ENCODE peak calls at places on chromosomes 1 and 21, in ten cellular contexts. One of them, this sample, is unnamed.

GRCh38 chr1:59156526-59157196 is 140.2 kb upstream of the FGGY start:
- DNase-seq in RPMI7951: peak
- DNase-seq in mucosa of descending colon: no peak
- DNase-seq in stimulated activated CD8-positive, alpha-beta memory T cell treated with anti-CD3 and anti-CD28 coated beads, Interleukin-15, amount 100 ng/mL, for 24 hours: no peak
- DNase-seq in stimulated activated naive CD4-positive, alpha-beta T cell: no peak
- DNase-seq in IMR-90: no peak
- DNase-seq in lower leg skin: no peak
- DNase-seq in NCI-H345: peak
- DNase-seq in Right ventricle myocardium superior: no peak
- DNase-seq in hypothalamus: no peak
- DNase-seq in this sample: peak

GRCh38 chr1:21337931-21338567 is 47.8 kb upstream of the ECE1 start:
- DNase-seq in Right ventricle myocardium superior: peak
- DNase-seq in RPMI7951: peak
- DNase-seq in lower leg skin: peak
- DNase-seq in stimulated activated naive CD4-positive, alpha-beta T cell: no peak
- DNase-seq in NCI-H345: peak
- DNase-seq in mucosa of descending colon: peak
- DNase-seq in stimulated activated CD8-positive, alpha-beta memory T cell treated with anti-CD3 and anti-CD28 coated beads, Interleukin-15, amount 100 ng/mL, for 24 hours: no peak
- DNase-seq in hypothalamus: no peak
- DNase-seq in IMR-90: peak
- DNase-seq in this sample: peak

GRCh38 chr1:174324939-174325338 is 122.8 kb upstream of the GPR52 start:
- DNase-seq in IMR-90: no peak
- DNase-seq in hypothalamus: no peak
- DNase-seq in lower leg skin: no peak
- DNase-seq in mucosa of descending colon: no peak
- DNase-seq in Right ventricle myocardium superior: no peak
- DNase-seq in NCI-H345: no peak
- DNase-seq in stimulated activated naive CD4-positive, alpha-beta T cell: no peak
- DNase-seq in RPMI7951: no peak
- DNase-seq in stimulated activated CD8-positive, alpha-beta memory T cell treated with anti-CD3 and anti-CD28 coated beads, Interleukin-15, amount 100 ng/mL, for 24 hours: no peak
- DNase-seq in this sample: no peak

GRCh38 chr1:2561898-2562895 is 6.0 kb downstream of the TNFRSF14 start:
- DNase-seq in NCI-H345: no peak
- DNase-seq in RPMI7951: no peak
- DNase-seq in IMR-90: no peak
- DNase-seq in lower leg skin: no peak
- DNase-seq in mucosa of descending colon: no peak
- DNase-seq in Right ventricle myocardium superior: peak
- DNase-seq in hypothalamus: no peak
- DNase-seq in stimulated activated CD8-positive, alpha-beta memory T cell treated with anti-CD3 and anti-CD28 coated beads, Interleukin-15, amount 100 ng/mL, for 24 hours: no peak
- DNase-seq in stimulated activated naive CD4-positive, alpha-beta T cell: no peak
- DNase-seq in this sample: no peak

GRCh38 chr1:91397605-91398004 is 7.0 kb downstream of the HFM1 start:
- DNase-seq in NCI-H345: no peak
- DNase-seq in stimulated activated CD8-positive, alpha-beta memory T cell treated with anti-CD3 and anti-CD28 coated beads, Interleukin-15, amount 100 ng/mL, for 24 hours: no peak
- DNase-seq in stimulated activated naive CD4-positive, alpha-beta T cell: no peak
- DNase-seq in IMR-90: no peak
- DNase-seq in mucosa of descending colon: no peak
- DNase-seq in lower leg skin: no peak
- DNase-seq in hypothalamus: no peak
- DNase-seq in RPMI7951: no peak
- DNase-seq in Right ventricle myocardium superior: no peak
- DNase-seq in this sample: no peak

GRCh38 chr1:6675936-6676335 is 25.7 kb downstream of the DNAJC11 start:
- DNase-seq in stimulated activated CD8-positive, alpha-beta memory T cell treated with anti-CD3 and anti-CD28 coated beads, Interleukin-15, amount 100 ng/mL, for 24 hours: no peak
- DNase-seq in hypothalamus: no peak
- DNase-seq in IMR-90: no peak
- DNase-seq in NCI-H345: no peak
- DNase-seq in Right ventricle myocardium superior: no peak
- DNase-seq in stimulated activated naive CD4-positive, alpha-beta T cell: no peak
- DNase-seq in RPMI7951: no peak
- DNase-seq in mucosa of descending colon: no peak
- DNase-seq in lower leg skin: no peak
- DNase-seq in this sample: no peak

GRCh38 chr21:21439761-21440160 is 441.6 kb downstream of the NCAM2 start:
- DNase-seq in stimulated activated CD8-positive, alpha-beta memory T cell treated with anti-CD3 and anti-CD28 coated beads, Interleukin-15, amount 100 ng/mL, for 24 hours: no peak
- DNase-seq in IMR-90: peak
- DNase-seq in RPMI7951: no peak
- DNase-seq in lower leg skin: no peak
- DNase-seq in mucosa of descending colon: no peak
- DNase-seq in Right ventricle myocardium superior: no peak
- DNase-seq in stimulated activated naive CD4-positive, alpha-beta T cell: no peak
- DNase-seq in NCI-H345: no peak
- DNase-seq in hypothalamus: no peak
- DNase-seq in this sample: no peak

GRCh38 chr1:147756336-147756735 is 4.1 kb downstream of the GJA5 start:
- DNase-seq in lower leg skin: no peak
- DNase-seq in IMR-90: no peak
- DNase-seq in mucosa of descending colon: no peak
- DNase-seq in stimulated activated CD8-positive, alpha-beta memory T cell treated with anti-CD3 and anti-CD28 coated beads, Interleukin-15, amount 100 ng/mL, for 24 hours: no peak
- DNase-seq in hypothalamus: no peak
- DNase-seq in Right ventricle myocardium superior: no peak
- DNase-seq in stimulated activated naive CD4-positive, alpha-beta T cell: no peak
- DNase-seq in RPMI7951: no peak
- DNase-seq in NCI-H345: no peak
- DNase-seq in this sample: no peak

GRCh38 chr1:94321662-94322061 is 84.3 kb upstream of the ARHGAP29 start:
- DNase-seq in IMR-90: no peak
- DNase-seq in stimulated activated CD8-positive, alpha-beta memory T cell treated with anti-CD3 and anti-CD28 coated beads, Interleukin-15, amount 100 ng/mL, for 24 hours: no peak
- DNase-seq in lower leg skin: no peak
- DNase-seq in NCI-H345: no peak
- DNase-seq in stimulated activated naive CD4-positive, alpha-beta T cell: no peak
- DNase-seq in Right ventricle myocardium superior: no peak
- DNase-seq in RPMI7951: peak
- DNase-seq in hypothalamus: no peak
- DNase-seq in mucosa of descending colon: no peak
- DNase-seq in this sample: no peak

GRCh38 chr21:40967771-40968170 is 120.8 kb upstream of the DSCAM start:
- DNase-seq in lower leg skin: no peak
- DNase-seq in RPMI7951: no peak
- DNase-seq in mucosa of descending colon: no peak
- DNase-seq in stimulated activated CD8-positive, alpha-beta memory T cell treated with anti-CD3 and anti-CD28 coated beads, Interleukin-15, amount 100 ng/mL, for 24 hours: no peak
- DNase-seq in Right ventricle myocardium superior: no peak
- DNase-seq in hypothalamus: no peak
- DNase-seq in NCI-H345: no peak
- DNase-seq in IMR-90: no peak
- DNase-seq in stimulated activated naive CD4-positive, alpha-beta T cell: no peak
- DNase-seq in this sample: no peak

GRCh38 chr1:61612600-61612999 is 112.3 kb downstream of the TM2D1 start:
- DNase-seq in mucosa of descending colon: no peak
- DNase-seq in hypothalamus: no peak
- DNase-seq in IMR-90: no peak
- DNase-seq in RPMI7951: no peak
- DNase-seq in lower leg skin: no peak
- DNase-seq in NCI-H345: no peak
- DNase-seq in stimulated activated naive CD4-positive, alpha-beta T cell: no peak
- DNase-seq in Right ventricle myocardium superior: no peak
- DNase-seq in stimulated activated CD8-positive, alpha-beta memory T cell treated with anti-CD3 and anti-CD28 coated beads, Interleukin-15, amount 100 ng/mL, for 24 hours: no peak
- DNase-seq in this sample: no peak

GRCh38 chr1:64470670-64471217 is 815 bp downstream of the CACHD1 start:
- DNase-seq in stimulated activated naive CD4-positive, alpha-beta T cell: no peak
- DNase-seq in Right ventricle myocardium superior: peak
- DNase-seq in lower leg skin: peak
- DNase-seq in NCI-H345: peak
- DNase-seq in stimulated activated CD8-positive, alpha-beta memory T cell treated with anti-CD3 and anti-CD28 coated beads, Interleukin-15, amount 100 ng/mL, for 24 hours: no peak
- DNase-seq in RPMI7951: peak
- DNase-seq in mucosa of descending colon: peak
- DNase-seq in hypothalamus: no peak
- DNase-seq in IMR-90: no peak
- DNase-seq in this sample: peak

GRCh38 chr1:12204140-12204539 is 25.7 kb upstream of the VPS13D start:
- DNase-seq in Right ventricle myocardium superior: no peak
- DNase-seq in mucosa of descending colon: no peak
- DNase-seq in IMR-90: no peak
- DNase-seq in stimulated activated CD8-positive, alpha-beta memory T cell treated with anti-CD3 and anti-CD28 coated beads, Interleukin-15, amount 100 ng/mL, for 24 hours: no peak
- DNase-seq in lower leg skin: no peak
- DNase-seq in NCI-H345: no peak
- DNase-seq in stimulated activated naive CD4-positive, alpha-beta T cell: no peak
- DNase-seq in RPMI7951: no peak
- DNase-seq in hypothalamus: no peak
- DNase-seq in this sample: no peak

GRCh38 chr1:39266269-39266668 is 61.8 kb downstream of the MACF1 start:
- DNase-seq in NCI-H345: no peak
- DNase-seq in stimulated activated CD8-positive, alpha-beta memory T cell treated with anti-CD3 and anti-CD28 coated beads, Interleukin-15, amount 100 ng/mL, for 24 hours: no peak
- DNase-seq in IMR-90: no peak
- DNase-seq in hypothalamus: no peak
- DNase-seq in mucosa of descending colon: no peak
- DNase-seq in RPMI7951: peak
- DNase-seq in lower leg skin: no peak
- DNase-seq in Right ventricle myocardium superior: no peak
- DNase-seq in stimulated activated naive CD4-positive, alpha-beta T cell: no peak
- DNase-seq in this sample: no peak

GRCh38 chr1:224544276-224544675 is 71.8 kb upstream of the CNIH3 start:
- DNase-seq in hypothalamus: no peak
- DNase-seq in Right ventricle myocardium superior: no peak
- DNase-seq in RPMI7951: peak
- DNase-seq in lower leg skin: no peak
- DNase-seq in stimulated activated naive CD4-positive, alpha-beta T cell: no peak
- DNase-seq in mucosa of descending colon: no peak
- DNase-seq in stimulated activated CD8-positive, alpha-beta memory T cell treated with anti-CD3 and anti-CD28 coated beads, Interleukin-15, amount 100 ng/mL, for 24 hours: no peak
- DNase-seq in IMR-90: peak
- DNase-seq in NCI-H345: no peak
- DNase-seq in this sample: no peak

GRCh38 chr1:232211149-232211548 is 418.8 kb downstream of the SIPA1L2 start:
- DNase-seq in RPMI7951: peak
- DNase-seq in hypothalamus: no peak
- DNase-seq in stimulated activated CD8-positive, alpha-beta memory T cell treated with anti-CD3 and anti-CD28 coated beads, Interleukin-15, amount 100 ng/mL, for 24 hours: no peak
- DNase-seq in Right ventricle myocardium superior: no peak
- DNase-seq in mucosa of descending colon: no peak
- DNase-seq in stimulated activated naive CD4-positive, alpha-beta T cell: no peak
- DNase-seq in IMR-90: no peak
- DNase-seq in lower leg skin: no peak
- DNase-seq in NCI-H345: no peak
- DNase-seq in this sample: no peak

This sample was measured in pancreas.